ENCODE peak calls at places on chromosomes 5 and 9, in six cellular contexts. One of them, this sample, is unnamed.

GRCh38 chr9:91302831-91303230 is 58.9 kb downstream of the AUH start:
- DNase-seq in H9: no peak
- DNase-seq in neuronal stem cell: no peak
- DNase-seq in trophoblast cell: peak; percentile 32
- DNase-seq in IMR-90: peak; percentile 93
- DNase-seq in H1: no peak
- DNase-seq in this sample: peak; percentile 76

GRCh38 chr5:9655641-9656040 is 25.5 kb upstream of the TAS2R1 start:
- DNase-seq in H9: no peak
- DNase-seq in neuronal stem cell: no peak
- DNase-seq in trophoblast cell: no peak
- DNase-seq in IMR-90: peak; percentile 6
- DNase-seq in H1: no peak
- DNase-seq in this sample: peak; percentile 57

GRCh38 chr5:142800776-142801494 is 30.8 kb downstream of the ARHGAP26 start:
- DNase-seq in H9: no peak
- DNase-seq in neuronal stem cell: no peak
- DNase-seq in trophoblast cell: no peak
- DNase-seq in IMR-90: no peak
- DNase-seq in H1: no peak
- DNase-seq in this sample: no peak

GRCh38 chr5:98827161-98827560 is 53.7 kb downstream of the RGMB start:
- DNase-seq in H9: no peak
- DNase-seq in neuronal stem cell: peak; percentile 42
- DNase-seq in trophoblast cell: peak; percentile 3
- DNase-seq in IMR-90: peak; percentile 62
- DNase-seq in H1: no peak
- DNase-seq in this sample: peak; percentile 49

GRCh38 chr9:78954286-78954685 is 617.5 kb upstream of the TLE4 start:
- DNase-seq in H9: no peak
- DNase-seq in neuronal stem cell: no peak
- DNase-seq in trophoblast cell: no peak
- DNase-seq in IMR-90: peak; percentile 5
- DNase-seq in H1: no peak
- DNase-seq in this sample: no peak

GRCh38 chr5:131789765-131790164 is 7.1 kb downstream of the FNIP1 start:
- DNase-seq in H9: no peak
- DNase-seq in neuronal stem cell: no peak
- DNase-seq in trophoblast cell: no peak
- DNase-seq in IMR-90: no peak
- DNase-seq in H1: no peak
- DNase-seq in this sample: no peak

GRCh38 chr5:14460844-14461398 is 120.7 kb upstream of the OTULINL start:
- DNase-seq in H9: no peak
- DNase-seq in neuronal stem cell: no peak
- DNase-seq in trophoblast cell: no peak
- DNase-seq in IMR-90: no peak
- DNase-seq in H1: no peak
- DNase-seq in this sample: no peak

GRCh38 chr5:173324115-173325001 is 3.9 kb downstream of the STC2 start:
- DNase-seq in H9: no peak
- DNase-seq in neuronal stem cell: no peak
- DNase-seq in trophoblast cell: no peak
- DNase-seq in IMR-90: peak; percentile 89
- DNase-seq in H1: no peak
- DNase-seq in this sample: no peak

GRCh38 chr5:149938272-149938671 is 6.3 kb downstream of the PDE6A start:
- DNase-seq in H9: no peak
- DNase-seq in neuronal stem cell: no peak
- DNase-seq in trophoblast cell: peak; percentile 18
- DNase-seq in IMR-90: peak; percentile 50
- DNase-seq in H1: no peak
- DNase-seq in this sample: peak; percentile 69

GRCh38 chr9:22241024-22241423 is 205.6 kb upstream of the DMRTA1 start:
- DNase-seq in H9: no peak
- DNase-seq in neuronal stem cell: no peak
- DNase-seq in trophoblast cell: no peak
- DNase-seq in IMR-90: no peak
- DNase-seq in H1: no peak
- DNase-seq in this sample: no peak

GRCh38 chr9:78118742-78119473 is 87.3 kb upstream of the GNAQ start:
- DNase-seq in H9: no peak
- DNase-seq in neuronal stem cell: no peak
- DNase-seq in trophoblast cell: peak; percentile 50
- DNase-seq in IMR-90: peak; percentile 20
- DNase-seq in H1: no peak
- DNase-seq in this sample: no peak

GRCh38 chr5:460413-460700 is 17.4 kb downstream of the EXOC3 start:
- DNase-seq in H9: no peak
- DNase-seq in neuronal stem cell: no peak
- DNase-seq in trophoblast cell: no peak
- DNase-seq in IMR-90: no peak
- DNase-seq in H1: no peak
- DNase-seq in this sample: no peak

GRCh38 chr5:107372723-107373487 is 297.8 kb downstream of the EFNA5 start:
- DNase-seq in H9: no peak
- DNase-seq in neuronal stem cell: no peak
- DNase-seq in trophoblast cell: no peak
- DNase-seq in IMR-90: peak; percentile 12
- DNase-seq in H1: no peak
- DNase-seq in this sample: no peak
- H2AFZ ChIP-seq in H9: no peak overlapping the region
- H2AFZ ChIP-seq in neuronal stem cell: no peak overlapping the region
- H2AFZ ChIP-seq in trophoblast cell: no peak overlapping the region
- H2AFZ ChIP-seq in IMR-90: no peak overlapping the region
- H2AFZ ChIP-seq in H1: no peak overlapping the region
- H2AFZ ChIP-seq in this sample: no peak overlapping the region

GRCh38 chr9:128191406-128192046 is at the start of gene CIZ1:
- DNase-seq in H9: peak; percentile 75
- DNase-seq in neuronal stem cell: peak; percentile 79
- DNase-seq in trophoblast cell: peak; percentile 73
- DNase-seq in IMR-90: peak; percentile 68
- DNase-seq in H1: peak; percentile 84
- DNase-seq in this sample: peak; percentile 80
- H2AK5ac ChIP-seq in H9: no peak within 1 kb of the TSS
- H2AK5ac ChIP-seq in neuronal stem cell: peak within 1 kb of the TSS; percentile 89
- H2AK5ac ChIP-seq in trophoblast cell: peak within 1 kb of the TSS; percentile 90
- H2AK5ac ChIP-seq in IMR-90: peak within 1 kb of the TSS; percentile 86
- H2AK5ac ChIP-seq in H1: no peak within 1 kb of the TSS
- H2AK5ac ChIP-seq in this sample: peak within 1 kb of the TSS; percentile 54

GRCh38 chr5:161630948-161631347 is 54.6 kb upstream of the GABRA6 start:
- DNase-seq in H9: no peak
- DNase-seq in neuronal stem cell: no peak
- DNase-seq in trophoblast cell: no peak
- DNase-seq in IMR-90: no peak
- DNase-seq in H1: no peak
- DNase-seq in this sample: no peak
- H3K23ac ChIP-seq in H9: no peak overlapping the region
- H3K23ac ChIP-seq in neuronal stem cell: no peak overlapping the region
- H3K23ac ChIP-seq in trophoblast cell: no peak overlapping the region
- H3K23ac ChIP-seq in IMR-90: no peak overlapping the region
- H3K23ac ChIP-seq in H1: no peak overlapping the region
- H3K23ac ChIP-seq in this sample: no peak overlapping the region

GRCh38 chr9:129708799-129709198 is 43.4 kb downstream of the PRRX2 start:
- DNase-seq in H9: peak; percentile 22
- DNase-seq in neuronal stem cell: no peak
- DNase-seq in trophoblast cell: no peak
- DNase-seq in IMR-90: peak; percentile 20
- DNase-seq in H1: no peak
- DNase-seq in this sample: no peak
- H2AFZ ChIP-seq in H9: no peak overlapping the region
- H2AFZ ChIP-seq in neuronal stem cell: peak overlapping the region; percentile 45
- H2AFZ ChIP-seq in trophoblast cell: no peak overlapping the region
- H2AFZ ChIP-seq in IMR-90: peak overlapping the region; percentile 73
- H2AFZ ChIP-seq in H1: no peak overlapping the region
- H2AFZ ChIP-seq in this sample: no peak overlapping the region

DNA sequence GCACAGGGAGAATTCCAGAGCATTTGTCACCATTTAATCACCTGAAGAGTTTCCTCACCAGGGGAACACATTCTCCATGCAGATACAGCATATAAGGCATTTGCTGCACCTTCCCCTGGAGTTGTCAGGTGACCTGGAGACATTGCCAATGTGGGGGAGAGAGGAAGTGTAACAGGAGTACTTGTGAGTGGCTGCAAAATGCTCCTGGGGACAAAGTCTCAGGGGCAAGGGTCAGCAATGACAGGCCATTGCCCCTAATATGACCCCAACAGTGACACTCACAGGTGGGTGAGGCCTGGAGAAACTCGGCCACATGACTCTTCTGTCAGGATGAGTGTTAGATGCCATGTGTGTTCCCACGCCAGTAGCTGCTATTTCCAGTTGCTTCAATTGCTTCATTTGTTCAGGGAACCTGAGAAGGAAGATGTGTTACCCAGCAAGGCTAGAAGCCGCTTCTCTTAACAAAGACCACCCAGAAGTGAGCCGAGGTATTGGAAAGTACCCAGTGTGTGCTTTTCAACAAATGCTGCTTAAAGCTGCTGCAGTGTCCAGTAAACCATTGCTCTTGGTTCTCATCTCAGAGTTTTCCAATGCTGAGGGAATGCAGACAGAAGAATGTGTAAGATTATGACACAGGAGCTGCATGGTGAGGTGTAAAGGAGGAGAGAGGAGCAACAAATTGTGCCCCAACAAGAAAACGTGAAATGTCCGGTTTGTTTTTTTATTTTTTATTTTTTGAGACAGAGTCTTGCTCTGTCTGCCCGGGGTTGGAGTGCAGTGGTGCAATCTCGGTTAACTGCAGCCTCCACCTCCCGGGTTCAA is 128.2 kb upstream of the SLC44A1 start:
- DNase-seq in H9: peak; percentile 31
- DNase-seq in neuronal stem cell: peak; percentile 18
- DNase-seq in trophoblast cell: peak; percentile 40
- DNase-seq in IMR-90: no peak
- DNase-seq in H1: no peak
- DNase-seq in this sample: no peak
- H2AK5ac ChIP-seq in H9: no peak overlapping the region
- H2AK5ac ChIP-seq in neuronal stem cell: no peak overlapping the region
- H2AK5ac ChIP-seq in trophoblast cell: no peak overlapping the region
- H2AK5ac ChIP-seq in IMR-90: no peak overlapping the region
- H2AK5ac ChIP-seq in H1: no peak overlapping the region
- H2AK5ac ChIP-seq in this sample: no peak overlapping the region

DNA sequence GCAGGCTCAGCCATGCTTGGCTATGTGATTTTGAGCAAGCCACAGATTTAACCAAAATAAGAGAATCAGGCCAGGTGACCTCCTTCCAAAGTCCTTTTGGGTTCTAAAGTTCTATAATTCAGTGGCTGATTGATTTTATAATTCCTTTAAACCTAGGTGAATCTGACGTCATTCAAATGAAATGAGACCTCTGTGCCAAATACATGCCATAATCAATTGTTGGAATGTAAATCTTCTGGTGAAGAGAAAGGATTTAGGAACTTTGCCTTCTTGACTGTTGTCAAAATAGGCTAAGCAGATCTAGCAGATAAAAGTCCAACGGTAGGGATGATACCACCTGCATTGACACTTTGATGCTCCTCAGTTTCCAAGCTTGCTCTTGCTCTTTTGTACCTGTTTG is 3.9 kb upstream of the DENND1A start:
- DNase-seq in H9: no peak
- DNase-seq in neuronal stem cell: no peak
- DNase-seq in trophoblast cell: no peak
- DNase-seq in IMR-90: no peak
- DNase-seq in H1: no peak
- DNase-seq in this sample: no peak
- H3K23ac ChIP-seq in H9: no peak overlapping the region
- H3K23ac ChIP-seq in neuronal stem cell: no peak overlapping the region
- H3K23ac ChIP-seq in trophoblast cell: no peak overlapping the region
- H3K23ac ChIP-seq in IMR-90: no peak overlapping the region
- H3K23ac ChIP-seq in H1: no peak overlapping the region
- H3K23ac ChIP-seq in this sample: no peak overlapping the region

GRCh38 chr9:89542461-89543021 is 44.6 kb upstream of the SEMA4D start:
- DNase-seq in H9: no peak
- DNase-seq in neuronal stem cell: no peak
- DNase-seq in trophoblast cell: no peak
- DNase-seq in IMR-90: no peak
- DNase-seq in H1: no peak
- DNase-seq in this sample: no peak
- H2AFZ ChIP-seq in H9: no peak overlapping the region
- H2AFZ ChIP-seq in neuronal stem cell: no peak overlapping the region
- H2AFZ ChIP-seq in trophoblast cell: no peak overlapping the region
- H2AFZ ChIP-seq in IMR-90: no peak overlapping the region
- H2AFZ ChIP-seq in H1: no peak overlapping the region
- H2AFZ ChIP-seq in this sample: no peak overlapping the region

GRCh38 chr5:156913719-156914370 is 49.2 kb downstream of the TIMD4 start:
- DNase-seq in H9: peak; percentile 91
- DNase-seq in neuronal stem cell: no peak
- DNase-seq in trophoblast cell: no peak
- DNase-seq in IMR-90: no peak
- DNase-seq in H1: peak; percentile 70
- DNase-seq in this sample: no peak
- H2AK5ac ChIP-seq in H9: peak overlapping the region; percentile 10
- H2AK5ac ChIP-seq in neuronal stem cell: no peak overlapping the region
- H2AK5ac ChIP-seq in trophoblast cell: no peak overlapping the region
- H2AK5ac ChIP-seq in IMR-90: no peak overlapping the region
- H2AK5ac ChIP-seq in H1: peak overlapping the region; percentile 99
- H2AK5ac ChIP-seq in this sample: peak overlapping the region; percentile 70

DNA sequence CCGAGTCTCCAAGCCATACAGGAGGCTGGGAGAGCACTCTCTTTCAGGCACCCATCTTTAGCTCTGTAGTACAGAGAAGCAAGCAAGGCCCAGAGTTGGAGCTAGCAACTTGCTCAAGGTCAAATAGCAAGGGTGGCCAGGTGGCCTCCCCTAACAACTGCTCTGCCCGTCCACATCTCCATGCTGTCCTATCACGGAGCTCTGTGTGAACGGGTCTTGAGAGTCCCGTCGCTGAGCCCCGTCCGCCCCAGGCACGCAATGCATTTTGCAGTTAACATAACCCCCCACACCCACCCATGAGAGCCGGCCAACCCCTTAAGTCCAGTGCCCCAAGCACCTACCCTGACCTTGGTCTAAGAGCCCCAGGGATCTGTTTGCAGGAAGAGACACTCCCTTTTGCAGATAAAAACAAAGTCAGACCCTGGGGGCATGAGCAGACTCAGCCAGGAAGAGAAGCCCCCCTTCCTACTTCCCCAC is 1.5 kb downstream of the RNF44 start:
- DNase-seq in H9: no peak
- DNase-seq in neuronal stem cell: no peak
- DNase-seq in trophoblast cell: no peak
- DNase-seq in IMR-90: no peak
- DNase-seq in H1: no peak
- DNase-seq in this sample: peak; percentile 41
- H3K23ac ChIP-seq in H9: no peak overlapping the region
- H3K23ac ChIP-seq in neuronal stem cell: no peak overlapping the region
- H3K23ac ChIP-seq in trophoblast cell: no peak overlapping the region
- H3K23ac ChIP-seq in IMR-90: peak overlapping the region; percentile 72
- H3K23ac ChIP-seq in H1: peak overlapping the region; percentile 9
- H3K23ac ChIP-seq in this sample: no peak overlapping the region

DNA sequence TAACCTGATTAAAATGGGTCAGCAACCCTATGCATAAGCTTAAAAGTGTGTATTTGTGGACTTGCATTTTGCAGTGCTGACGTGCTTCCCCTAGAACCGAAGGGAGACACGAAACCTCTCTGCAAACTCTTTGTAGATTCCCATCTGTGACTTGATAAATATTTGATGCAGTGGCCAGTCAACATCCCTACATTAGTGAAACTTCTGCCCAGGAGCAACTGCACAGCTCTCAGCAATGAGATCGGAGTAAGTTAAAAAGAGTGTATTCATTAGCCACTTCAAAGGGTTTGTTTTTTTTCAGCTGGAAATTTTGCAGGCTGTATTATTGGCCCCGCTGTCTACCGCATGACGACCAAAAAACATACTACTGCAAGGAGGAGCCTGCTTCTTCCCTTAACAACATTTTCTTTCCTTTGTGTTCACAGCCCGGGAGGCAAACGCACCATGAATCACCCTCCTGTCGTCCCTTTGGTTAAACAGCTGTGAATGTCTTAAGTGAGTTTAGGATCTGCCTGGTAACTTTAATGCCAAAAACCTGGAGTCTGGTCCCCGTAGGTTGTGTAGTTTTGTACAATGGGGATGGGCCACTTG is 38.0 kb upstream of the TCERG1 start:
- DNase-seq in H9: no peak
- DNase-seq in neuronal stem cell: peak; percentile 9
- DNase-seq in trophoblast cell: no peak
- DNase-seq in IMR-90: peak; percentile 26
- DNase-seq in H1: no peak
- DNase-seq in this sample: no peak
- H2AFZ ChIP-seq in H9: no peak overlapping the region
- H2AFZ ChIP-seq in neuronal stem cell: peak overlapping the region; percentile 48
- H2AFZ ChIP-seq in trophoblast cell: no peak overlapping the region
- H2AFZ ChIP-seq in IMR-90: no peak overlapping the region
- H2AFZ ChIP-seq in H1: peak overlapping the region; percentile 52
- H2AFZ ChIP-seq in this sample: peak overlapping the region; percentile 11